ENCODE peak calls at places on chromosomes 5 and 9, in seven cellular contexts. O, E, Y, B, M, F and C are unnamed samples. For H3K9me3, the result is how much of the 10 kb centered on the place peaks cover.

GRCh38 chr9:124768275-124768674 is 2.8 kb downstream of the NR6A1 start:
- DNase-seq in O (no peak), E (no peak), Y (no peak), B (no peak), M (no peak), F (no peak), C (no peak)

GRCh38 chr9:120715331-120715924 is 1.2 kb upstream of the MEGF9 start:
- DNase-seq in O (peak), E (peak), Y (peak), B (no peak), M (no peak), F (peak), C (peak)

GRCh38 chr9:2526071-2526862 is 95.3 kb upstream of the VLDLR start:
- DNase-seq in O (no peak), E (no peak), Y (peak), B (no peak), M (no peak), F (no peak), C (no peak)

GRCh38 chr9:137055385-137056364 is 1.8 kb upstream of the ENTPD2 start:
- DNase-seq in O (no peak), E (no peak), Y (peak), B (peak), M (no peak), F (peak), C (peak)

GRCh38 chr9:116234091-116234490 is 80.5 kb downstream of the PAPPA start:
- DNase-seq in O (no peak), E (no peak), Y (peak), B (no peak), M (no peak), F (no peak), C (no peak)

GRCh38 chr5:119816055-119816454 is 186.7 kb downstream of the FAM170A start:
- DNase-seq in O (no peak), E (no peak), Y (no peak), B (no peak), M (no peak), F (no peak), C (no peak)

GRCh38 chr5:135050244-135050767 is 16.3 kb upstream of the PITX1 start:
- DNase-seq in O (no peak), E (no peak), Y (no peak), B (no peak), M (no peak), F (no peak), C (no peak)

GRCh38 chr5:56342612-56343011 is 109.5 kb upstream of the ANKRD55 start:
- DNase-seq in O (no peak), E (no peak), Y (no peak), B (no peak), M (no peak), F (no peak), C (no peak)

GRCh38 chr9:18351216-18351615 is 122.7 kb upstream of the ADAMTSL1 start:
- DNase-seq in O (no peak), E (no peak), Y (no peak), B (no peak), M (no peak), F (no peak), C (no peak)

GRCh38 chr9:92438900-92439526 is 14.7 kb upstream of the OMD start:
- DNase-seq in O (no peak), E (no peak), Y (peak), B (no peak), M (no peak), F (no peak), C (no peak)

GRCh38 chr5:161846731-161847130 is 1.2 kb upstream of the GABRA1 start:
- DNase-seq in O (no peak), E (no peak), Y (peak), B (no peak), M (no peak), F (no peak), C (no peak)

GRCh38 chr9:127950513-127951210 is 13.0 kb upstream of the DPM2 start:
- DNase-seq in O (no peak), E (no peak), Y (peak), B (peak), M (no peak), F (peak), C (no peak)

GRCh38 chr5:132483661-132484385 is 6.8 kb downstream of the IRF1 start:
- DNase-seq in O (peak), E (peak), Y (no peak), B (no peak), M (no peak), F (no peak), C (peak)

GRCh38 chr5:90386099-90386710 is 23.4 kb downstream of the CETN3 start:
- DNase-seq in O (no peak), E (no peak), Y (peak), B (no peak), M (no peak), F (no peak), C (no peak)

GRCh38 chr9:113215142-113215541 is 5.9 kb downstream of the FKBP15 start:
- DNase-seq in O (no peak), E (no peak), Y (peak), B (no peak), M (peak), F (no peak), C (no peak)

GRCh38 chr9:69395718-69396117 is 70.7 kb downstream of the ENTREP1 start:
- DNase-seq in O (no peak), E (no peak), Y (no peak), B (no peak), M (no peak), F (no peak), C (no peak)

GRCh38 chr5:154962494-154962893 is 21.6 kb downstream of the MRPL22 start:
- DNase-seq in O (no peak), E (no peak), Y (no peak), B (no peak), M (no peak), F (no peak), C (no peak)

GRCh38 chr5:112822456-112822855 is 38.6 kb upstream of the SRP19 start:
- DNase-seq in O (no peak), E (no peak), Y (no peak), B (no peak), M (no peak), F (no peak), C (no peak)

GRCh38 chr9:127627494-127627855 is 15.4 kb downstream of the STXBP1 start:
- DNase-seq in O (no peak), E (no peak), Y (no peak), B (no peak), M (no peak), F (no peak), C (no peak)

GRCh38 chr5:126681970-126682369 is 81.2 kb downstream of the PHAX start:
- DNase-seq in O (no peak), E (no peak), Y (no peak), B (no peak), M (no peak), F (no peak), C (no peak)

GRCh38 chr5:122195784-122196394 is 66.5 kb downstream of the ZNF474 start:
- DNase-seq in O (no peak), E (no peak), Y (peak), B (no peak), M (no peak), F (no peak), C (no peak)

GRCh38 chr5:98510111-98510510 is 263.4 kb upstream of the RGMB start:
- DNase-seq in O (no peak), E (no peak), Y (peak), B (peak), M (no peak), F (no peak), C (peak)

GRCh38 chr9:33506626-33507370 is 17.3 kb upstream of the ANKRD18B start:
- DNase-seq in O (no peak), E (no peak), Y (peak), B (no peak), M (no peak), F (no peak), C (no peak)

GRCh38 chr5:13585324-13585723 is 359.2 kb downstream of the DNAH5 start:
- DNase-seq in O (no peak), E (no peak), Y (no peak), B (no peak), M (no peak), F (no peak), C (no peak)

GRCh38 chr5:178267876-178268275 is 35.3 kb upstream of the PHYKPL start:
- DNase-seq in O (no peak), E (no peak), Y (no peak), B (no peak), M (no peak), F (no peak), C (no peak)

GRCh38 chr5:180813418-180813817 is 10.8 kb upstream of the MGAT1 start:
- DNase-seq in O (peak), E (no peak), Y (no peak), B (no peak), M (no peak), F (no peak), C (no peak)

GRCh38 chr5:72480836-72481235 is 26.4 kb downstream of the ZNF366 start:
- DNase-seq in O (no peak), E (no peak), Y (no peak), B (no peak), M (no peak), F (no peak), C (no peak)

GRCh38 chr9:133252301-133252776 is 22.7 kb downstream of the ABO start:
- DNase-seq in O (no peak), E (no peak), Y (no peak), B (no peak), M (no peak), F (no peak), C (peak)

GRCh38 chr5:78252715-78253114 is 41.8 kb downstream of the AP3B1 start:
- DNase-seq in O (no peak), E (no peak), Y (no peak), B (no peak), M (no peak), F (no peak), C (no peak)

GRCh38 chr5:78251663-78252284 is 42.7 kb downstream of the AP3B1 start:
- DNase-seq in O (no peak), E (no peak), Y (no peak), B (no peak), M (no peak), F (no peak), C (no peak)

GRCh38 chr5:78253201-78253600 is 41.3 kb downstream of the AP3B1 start:
- DNase-seq in O (no peak), E (no peak), Y (peak), B (no peak), M (no peak), F (no peak), C (no peak)
- H3K9me3 ChIP-seq in O (under half), E (under half), Y (under half), B (under half), M (under half), F (under half), C (under half)

DNA sequence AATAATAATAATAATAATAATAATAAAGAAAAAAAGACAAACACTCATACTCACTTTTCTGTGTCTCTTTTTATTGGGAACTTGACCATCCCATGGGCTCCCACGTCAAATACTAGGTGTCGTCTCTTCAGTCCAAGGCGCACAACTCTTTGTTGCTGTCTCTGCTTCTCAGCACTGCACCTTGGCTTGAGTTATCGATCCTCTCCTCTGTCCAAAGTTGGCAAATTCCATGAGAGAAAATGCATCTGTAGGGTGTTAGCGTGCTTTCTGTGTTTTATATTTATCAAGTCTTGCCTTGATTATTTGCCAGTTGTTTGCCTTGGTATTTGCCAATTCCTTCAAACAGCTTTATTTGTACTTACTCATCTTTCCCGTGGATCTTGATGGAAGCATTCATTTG is 653.7 kb downstream of the CDH18 start:
- DNase-seq in O (no peak), E (no peak), Y (no peak), B (peak), M (no peak), F (no peak), C (no peak)
- H3K9me3 ChIP-seq in O (under half), E (under half), Y (under half), B (under half), M (under half), F (under half), C (under half)

DNA sequence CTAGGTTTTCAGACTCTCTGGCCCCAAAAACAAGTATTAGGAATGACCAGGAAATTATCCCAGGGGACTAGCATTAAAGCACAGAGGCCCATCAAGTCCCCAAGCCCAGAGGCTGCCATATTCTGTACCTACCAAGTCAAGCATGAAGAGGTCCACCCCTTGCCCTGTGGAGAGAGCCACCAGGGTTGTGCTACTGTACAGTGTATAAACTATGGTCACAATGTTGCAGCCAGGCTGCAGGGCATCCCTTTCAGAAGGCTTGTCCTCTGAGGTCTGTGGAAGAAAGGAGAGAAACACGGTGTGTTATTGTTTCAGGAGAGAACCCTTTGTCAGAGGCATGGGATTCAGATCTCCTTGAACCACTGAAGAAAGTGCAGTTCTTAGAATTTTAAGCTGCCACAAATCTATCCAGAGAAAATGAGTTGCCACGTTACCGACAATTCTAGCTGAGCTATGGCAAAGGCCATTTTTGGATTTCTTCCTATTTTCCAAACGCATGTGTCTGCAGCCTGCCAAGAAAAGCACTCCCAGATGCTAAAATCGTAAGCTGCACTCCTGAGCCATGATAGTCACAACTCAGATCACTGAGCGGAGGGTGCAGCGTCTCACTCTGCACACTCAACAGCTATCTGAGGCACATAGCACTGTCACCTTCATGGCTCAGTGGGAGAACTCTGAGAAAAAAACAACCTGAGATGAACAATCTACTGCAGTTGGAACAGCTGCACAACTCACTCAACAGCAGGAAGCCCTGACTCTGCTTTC is 45.5 kb upstream of the SPATA31E1 start:
- DNase-seq in O (no peak), E (no peak), Y (peak), B (no peak), M (no peak), F (no peak), C (no peak)
- H3K9me3 ChIP-seq in O (under half), E (under half), Y (under half), B (under half), M (under half), F (under half), C (under half)

DNA sequence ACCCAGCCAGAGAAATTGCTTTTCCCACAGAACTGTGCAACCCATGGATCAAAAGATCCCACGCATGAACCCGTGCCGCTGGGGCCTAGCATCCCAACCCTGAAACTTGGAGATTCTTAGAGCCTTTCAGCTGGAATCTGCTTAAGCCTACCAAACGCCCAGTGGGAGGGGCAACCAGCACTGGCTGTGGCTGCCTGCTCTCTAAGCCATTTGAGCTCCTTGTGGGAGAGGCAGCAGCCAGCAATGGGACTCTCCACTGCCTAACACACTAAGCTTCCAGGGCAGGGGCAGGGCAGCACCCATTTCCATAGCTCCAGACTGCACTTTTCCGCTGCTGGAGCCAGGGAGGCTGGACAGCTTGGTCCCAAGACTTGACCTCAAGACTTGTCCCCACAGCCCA is 437.3 kb downstream of the MTRR start:
- DNase-seq in O (no peak), E (no peak), Y (no peak), B (no peak), M (no peak), F (no peak), C (no peak)
- H3K9me3 ChIP-seq in O (under half), E (under half), Y (under half), B (under half), M (under half), F (under half), C (under half)

GRCh38 chr5:158039911-158040347 is 181.0 kb upstream of the CLINT1 start:
- DNase-seq in O (no peak), E (no peak), Y (no peak), B (no peak), M (no peak), F (no peak), C (no peak)
- H3K9me3 ChIP-seq in O (under half), E (under half), Y (under half), B (under half), M (under half), F (under half), C (under half)